ENCODE peak calls at places on chromosome 22, in five cellular contexts. N is Daoy, D is neural crest cell, G is naive B cell, M is GM23248. Z is an unnamed sample.
A peak's percentile ranks its signal among the peaks of the same experiment; 100 is the strongest.

GRCh38 chr22:35648066-35649025 is at the start of gene APOL6:
- DNase-seq in N (peak; percentile 86), D (no peak), G (peak; percentile 40), M (peak; percentile 85), Z (no peak)

GRCh38 chr22:47195676-47196492 is 433.4 kb downstream of the TBC1D22A start:
- DNase-seq in N (no peak), D (no peak), G (no peak), M (no peak), Z (no peak)

GRCh38 chr22:30361916-30362631 is 5.3 kb downstream of the CCDC157 start:
- DNase-seq in N (no peak), D (no peak), G (no peak), M (no peak), Z (no peak)

GRCh38 chr22:24695958-24696511 is 78.5 kb downstream of the PIWIL3 start:
- DNase-seq in N (no peak), D (no peak), G (no peak), M (no peak), Z (no peak)

GRCh38 chr22:22458896-22459588 is 49.5 kb downstream of the ZNF280B start:
- DNase-seq in N (no peak), D (no peak), G (no peak), M (no peak), Z (no peak)

GRCh38 chr22:31211504-31211861 is 615 bp upstream of the LIMK2 start:
- DNase-seq in N (no peak), D (no peak), G (no peak), M (no peak), Z (no peak)

GRCh38 chr22:49735411-49736311 is 92.0 kb downstream of the BRD1 start:
- DNase-seq in N (no peak), D (peak; percentile 53), G (no peak), M (peak; percentile 28), Z (no peak)

GRCh38 chr22:35367331-35367886 is 13.5 kb upstream of the HMOX1 start:
- DNase-seq in N (no peak), D (no peak), G (peak; percentile 84), M (no peak), Z (no peak)

GRCh38 chr22:46011627-46012181 is 34.7 kb upstream of the WNT7B start:
- DNase-seq in N (no peak), D (no peak), G (no peak), M (no peak), Z (peak; percentile 23)

GRCh38 chr22:36439481-36440271 is 41.8 kb downstream of the TXN2 start:
- DNase-seq in N (peak; percentile 95), D (no peak), G (no peak), M (peak; percentile 95), Z (no peak)

GRCh38 chr22:24420072-24420976 is 7.1 kb upstream of the ADORA2A start:
- DNase-seq in N (no peak), D (no peak), G (no peak), M (no peak), Z (no peak)

GRCh38 chr22:32855023-32855756 is 53.7 kb downstream of the TIMP3 start:
- DNase-seq in N (no peak), D (no peak), G (no peak), M (peak; percentile 45), Z (no peak)

GRCh38 chr22:31244044-31244942 is 32.2 kb downstream of the LIMK2 start:
- DNase-seq in N (peak; percentile 93), D (no peak), G (no peak), M (peak; percentile 97), Z (peak; percentile 30)

GRCh38 chr22:38882480-38882879 is 10.5 kb upstream of the CBX6 start:
- DNase-seq in N (no peak), D (no peak), G (no peak), M (peak; percentile 77), Z (no peak)

GRCh38 chr22:48952256-48953102 is 875.2 kb downstream of the BRD1 start:
- DNase-seq in N (no peak), D (no peak), G (no peak), M (no peak), Z (no peak)

GRCh38 chr22:45865561-45866397 is 111.2 kb downstream of the WNT7B start:
- DNase-seq in N (no peak), D (no peak), G (no peak), M (no peak), Z (no peak)

GRCh38 chr22:32079110-32080089 is 36.3 kb downstream of the SLC5A1 start:
- DNase-seq in N (peak; percentile 76), D (no peak), G (no peak), M (peak; percentile 86), Z (no peak)

GRCh38 chr22:19766506-19767426 is 6.2 kb downstream of the TBX1 start:
- DNase-seq in N (peak; percentile 43), D (no peak), G (peak; percentile 45), M (peak; percentile 45), Z (no peak)

GRCh38 chr22:20904008-20904979 is 12.9 kb upstream of the CRKL start:
- DNase-seq in N (peak; percentile 73), D (no peak), G (no peak), M (peak; percentile 99), Z (no peak)

GRCh38 chr22:29733362-29734322 is 13.8 kb downstream of the CABP7 start:
- DNase-seq in N (no peak), D (no peak), G (no peak), M (no peak), Z (peak; percentile 94)

GRCh38 chr22:23803001-23803819 is 16.4 kb downstream of the SMARCB1 start:
- DNase-seq in N (no peak), D (no peak), G (no peak), M (no peak), Z (no peak)